ENCODE peak calls at places on chromosomes 4 and X, in eight cellular contexts. G, H, P, V, L, Y, S and M are unnamed samples.

GRCh38 chrX:1162119-1162916 is 50.1 kb downstream of the CRLF2 start:
- DNase-seq in G (no peak), H (no peak), P (no peak), V (no peak), L (no peak), Y (no peak), S (peak), M (no peak)

GRCh38 chrX:134004038-134004437 is 18.6 kb upstream of the GPC3 start:
- DNase-seq in G (no peak), H (no peak), P (no peak), V (no peak), L (no peak), Y (no peak), S (no peak), M (no peak)

GRCh38 chrX:14125451-14125850 is 95.8 kb upstream of the GEMIN8 start:
- DNase-seq in G (no peak), H (no peak), P (no peak), V (no peak), L (no peak), Y (no peak), S (no peak), M (no peak)

GRCh38 chr4:156560701-156561100 is 410.9 kb downstream of the PDGFC start:
- DNase-seq in G (no peak), H (no peak), P (no peak), V (no peak), L (no peak), Y (no peak), S (no peak), M (no peak)

GRCh38 chrX:130654409-130654970 is 248.5 kb downstream of the ENOX2 start:
- DNase-seq in G (no peak), H (no peak), P (no peak), V (no peak), L (no peak), Y (no peak), S (no peak), M (no peak)

GRCh38 chr4:48296330-48296729 is 26.7 kb upstream of the TEC start:
- DNase-seq in G (no peak), H (no peak), P (no peak), V (no peak), L (no peak), Y (no peak), S (peak), M (no peak)

GRCh38 chr4:185524888-185525863 is 10.1 kb downstream of the PDLIM3 start:
- DNase-seq in G (peak), H (no peak), P (no peak), V (no peak), L (no peak), Y (no peak), S (no peak), M (no peak)

GRCh38 chr4:118981839-118982381 is 93.3 kb downstream of the SYNPO2 start:
- DNase-seq in G (peak), H (peak), P (peak), V (peak), L (peak), Y (peak), S (peak), M (no peak)

GRCh38 chr4:159281781-159282180 is 178.9 kb downstream of the RAPGEF2 start:
- DNase-seq in G (no peak), H (no peak), P (no peak), V (no peak), L (no peak), Y (no peak), S (no peak), M (no peak)

GRCh38 chr4:78962597-78963115 is 23.4 kb upstream of the PAQR3 start:
- DNase-seq in G (no peak), H (no peak), P (no peak), V (no peak), L (no peak), Y (no peak), S (no peak), M (no peak)

GRCh38 chr4:165723051-165723805 is 149.8 kb upstream of the TLL1 start:
- DNase-seq in G (no peak), H (no peak), P (no peak), V (no peak), L (no peak), Y (no peak), S (no peak), M (no peak)

GRCh38 chr4:8293131-8293975 is 23.8 kb downstream of the HTRA3 start:
- DNase-seq in G (peak), H (no peak), P (no peak), V (no peak), L (no peak), Y (no peak), S (peak), M (no peak)

GRCh38 chrX:45198301-45198700 is 2.4 kb downstream of the DIPK2B start:
- DNase-seq in G (no peak), H (no peak), P (no peak), V (no peak), L (no peak), Y (no peak), S (no peak), M (no peak)

GRCh38 chrX:13463608-13464007 is 105.8 kb upstream of the EGFL6 start:
- DNase-seq in G (peak), H (peak), P (no peak), V (peak), L (no peak), Y (peak), S (no peak), M (no peak)

GRCh38 chr4:142264961-142265360 is 581.1 kb downstream of the INPP4B start:
- DNase-seq in G (no peak), H (no peak), P (no peak), V (no peak), L (no peak), Y (peak), S (no peak), M (no peak)

GRCh38 chr4:54277691-54278090 is 48.6 kb downstream of the PDGFRA start:
- DNase-seq in G (no peak), H (no peak), P (no peak), V (no peak), L (no peak), Y (peak), S (no peak), M (no peak)

GRCh38 chr4:158667651-158668198 is 4.0 kb downstream of the C4orf46 start:
- DNase-seq in G (no peak), H (no peak), P (peak), V (peak), L (no peak), Y (peak), S (peak), M (no peak)

GRCh38 chr4:1969928-1970723 is 38.6 kb downstream of the NELFA start:
- DNase-seq in G (no peak), H (no peak), P (no peak), V (no peak), L (no peak), Y (no peak), S (no peak), M (no peak)

GRCh38 chr4:54882616-54883015 is 224.9 kb downstream of the KIT start:
- DNase-seq in G (no peak), H (no peak), P (no peak), V (no peak), L (no peak), Y (no peak), S (no peak), M (no peak)

GRCh38 chr4:125735107-125735506 is 420.4 kb downstream of the FAT4 start:
- DNase-seq in G (no peak), H (no peak), P (peak), V (peak), L (no peak), Y (peak), S (peak), M (no peak)

GRCh38 chr4:103032575-103032974 is 13.1 kb upstream of the SLC9B1 start:
- DNase-seq in G (no peak), H (no peak), P (no peak), V (peak), L (no peak), Y (no peak), S (peak), M (no peak)

GRCh38 chr4:128574706-128575105 is 234.8 kb upstream of the JADE1 start:
- DNase-seq in G (peak), H (peak), P (peak), V (peak), L (peak), Y (peak), S (peak), M (no peak)

GRCh38 chr4:1080432-1080831 is 32.9 kb downstream of the RNF212 start:
- DNase-seq in G (no peak), H (no peak), P (no peak), V (no peak), L (no peak), Y (no peak), S (no peak), M (no peak)

GRCh38 chrX:13646154-13646549 is 6.8 kb upstream of the TCEANC start:
- DNase-seq in G (no peak), H (peak), P (peak), V (peak), L (no peak), Y (peak), S (peak), M (no peak)

GRCh38 chrX:19889582-19890342 is 2.4 kb upstream of the SH3KBP1 start:
- DNase-seq in G (no peak), H (no peak), P (peak), V (peak), L (peak), Y (no peak), S (peak), M (peak)

GRCh38 chrX:19389217-19389616 is 45.5 kb downstream of the PDHA1 start:
- DNase-seq in G (no peak), H (no peak), P (no peak), V (no peak), L (no peak), Y (no peak), S (peak), M (no peak)